ENCODE peak calls at places on chromosomes 16 and 17, in five cellular contexts. P is A549, L is RWPE1, U is K562, Q is foreskin fibroblast. N is an unnamed sample.
A peak's percentile ranks its signal among the peaks of the same experiment; 100 is the strongest.

GRCh38 chr17:49946964-49947584 is 21.9 kb upstream of the DLX4 start:
- DNase-seq in L (no peak), Q (no peak), U (no peak), P (no peak), N (no peak)

GRCh38 chr16:46947900-46948547 is 25.4 kb downstream of the DNAJA2 start:
- DNase-seq in U (peak; percentile 45), Q (peak; percentile 32), P (peak; percentile 38), L (peak; percentile 52), N (no peak)

GRCh38 chr17:31722251-31723056 is 136.6 kb downstream of the COPRS start:
- DNase-seq in Q (no peak), U (no peak), L (no peak), P (no peak), N (no peak)

GRCh38 chr16:88649195-88649923 is 1.5 kb downstream of the CYBA start:
- DNase-seq in P (no peak), L (no peak), U (no peak), Q (no peak), N (no peak)

GRCh38 chr16:11171757-11172299 is 84.2 kb downstream of the SOCS1 start:
- DNase-seq in U (no peak), L (no peak), Q (no peak), P (no peak), N (no peak)

GRCh38 chr16:80511824-80512223 is 29.0 kb upstream of the DYNLRB2 start:
- DNase-seq in U (no peak), L (no peak), Q (no peak), P (no peak), N (no peak)

GRCh38 chr17:76811028-76811427 is 57.2 kb upstream of the MGAT5B start:
- DNase-seq in Q (no peak), U (no peak), L (no peak), P (no peak), N (no peak)

GRCh38 chr17:4033751-4034251 is 69.6 kb upstream of the ATP2A3 start:
- DNase-seq in P (no peak), Q (no peak), L (no peak), U (no peak), N (no peak)

GRCh38 chr17:80644588-80644987 is 100.0 kb downstream of the RPTOR start:
- DNase-seq in P (no peak), U (no peak), Q (no peak), L (no peak), N (no peak)

GRCh38 chr16:67677712-67678111 is 11.1 kb downstream of the C16orf86 start:
- DNase-seq in L (no peak), P (no peak), U (no peak), Q (no peak), N (no peak)

GRCh38 chr17:41308918-41309359 is at the start of gene KRTAP16-1:
- DNase-seq in Q (no peak), P (no peak), U (no peak), L (no peak), N (no peak)

GRCh38 chr16:87132361-87133014 is 184.7 kb downstream of the C16orf95 start:
- DNase-seq in U (no peak), L (peak; percentile 26), P (no peak), Q (peak; percentile 80), N (no peak)

GRCh38 chr16:77871932-77872331 is 83.6 kb downstream of the VAT1L start:
- DNase-seq in P (no peak), Q (no peak), U (no peak), L (no peak), N (no peak)

GRCh38 chr16:21702259-21702658 is 38.5 kb downstream of the OTOA start:
- DNase-seq in L (no peak), Q (no peak), P (no peak), U (no peak), N (no peak)

GRCh38 chr17:69473801-69474170 is 59.3 kb downstream of the MAP2K6 start:
- DNase-seq in P (no peak), Q (peak; percentile 21), U (no peak), L (no peak), N (no peak)

GRCh38 chr17:81924557-81925532 is 2.7 kb downstream of the MAFG start:
- DNase-seq in P (no peak), Q (no peak), L (no peak), U (peak; percentile 22), N (no peak)

GRCh38 chr16:660459-661183 is 7.3 kb upstream of the RHOT2 start:
- DNase-seq in Q (peak; percentile 75), U (peak; percentile 97), L (peak; percentile 87), P (peak; percentile 70), N (no peak)

GRCh38 chr17:27475070-27475673 is 18.9 kb downstream of the KSR1 start:
- DNase-seq in P (no peak), L (no peak), Q (no peak), U (no peak), N (no peak)

GRCh38 chr17:1959871-1960569 is 65.1 kb downstream of the RTN4RL1 start:
- DNase-seq in P (no peak), Q (peak; percentile 33), L (no peak), U (no peak), N (no peak)

GRCh38 chr17:16120937-16121336 is 94.4 kb downstream of the NCOR1 start:
- DNase-seq in Q (no peak), L (no peak), U (no peak), P (no peak), N (no peak)

GRCh38 chr16:11662582-11662981 is 5.7 kb upstream of the SNN start:
- DNase-seq in P (no peak), L (no peak), U (no peak), Q (no peak), N (no peak)

GRCh38 chr17:82018152-82019041 is 4.3 kb downstream of the CENPX start:
- DNase-seq in P (no peak), L (no peak), U (no peak), Q (no peak), N (no peak)

GRCh38 chr16:15970202-15970601 is 20.8 kb downstream of the ABCC1 start:
- DNase-seq in L (no peak), P (no peak), Q (no peak), U (peak; percentile 59), N (no peak)

GRCh38 chr17:69314246-69315030 is 12.5 kb downstream of the ABCA5 start:
- DNase-seq in P (no peak), Q (no peak), U (no peak), L (no peak), N (no peak)

GRCh38 chr17:50892101-50892776 is 26.1 kb upstream of the TOB1 start:
- DNase-seq in Q (no peak), L (no peak), P (no peak), U (no peak), N (no peak)

GRCh38 chr17:75105269-75106080 is 4.3 kb upstream of the ARMC7 start:
- DNase-seq in P (peak; percentile 90), Q (peak; percentile 37), L (peak; percentile 58), U (peak; percentile 66), N (no peak)

GRCh38 chr17:48149174-48150106 is 41.9 kb downstream of the SNX11 start:
- DNase-seq in U (peak; percentile 65), Q (no peak), L (no peak), P (no peak), N (no peak)

GRCh38 chr16:63005356-63005755 is 969.1 kb upstream of the CDH8 start:
- DNase-seq in U (no peak), Q (no peak), P (no peak), L (no peak), N (no peak)

GRCh38 chr17:12288007-12288406 is 267.3 kb downstream of the MAP2K4 start:
- DNase-seq in L (no peak), U (no peak), P (no peak), Q (no peak), N (no peak)

GRCh38 chr17:78674595-78675315 is 97.6 kb upstream of the DNAH17 start:
- DNase-seq in P (no peak), L (no peak), Q (no peak), U (peak; percentile 38), N (no peak)

DNA sequence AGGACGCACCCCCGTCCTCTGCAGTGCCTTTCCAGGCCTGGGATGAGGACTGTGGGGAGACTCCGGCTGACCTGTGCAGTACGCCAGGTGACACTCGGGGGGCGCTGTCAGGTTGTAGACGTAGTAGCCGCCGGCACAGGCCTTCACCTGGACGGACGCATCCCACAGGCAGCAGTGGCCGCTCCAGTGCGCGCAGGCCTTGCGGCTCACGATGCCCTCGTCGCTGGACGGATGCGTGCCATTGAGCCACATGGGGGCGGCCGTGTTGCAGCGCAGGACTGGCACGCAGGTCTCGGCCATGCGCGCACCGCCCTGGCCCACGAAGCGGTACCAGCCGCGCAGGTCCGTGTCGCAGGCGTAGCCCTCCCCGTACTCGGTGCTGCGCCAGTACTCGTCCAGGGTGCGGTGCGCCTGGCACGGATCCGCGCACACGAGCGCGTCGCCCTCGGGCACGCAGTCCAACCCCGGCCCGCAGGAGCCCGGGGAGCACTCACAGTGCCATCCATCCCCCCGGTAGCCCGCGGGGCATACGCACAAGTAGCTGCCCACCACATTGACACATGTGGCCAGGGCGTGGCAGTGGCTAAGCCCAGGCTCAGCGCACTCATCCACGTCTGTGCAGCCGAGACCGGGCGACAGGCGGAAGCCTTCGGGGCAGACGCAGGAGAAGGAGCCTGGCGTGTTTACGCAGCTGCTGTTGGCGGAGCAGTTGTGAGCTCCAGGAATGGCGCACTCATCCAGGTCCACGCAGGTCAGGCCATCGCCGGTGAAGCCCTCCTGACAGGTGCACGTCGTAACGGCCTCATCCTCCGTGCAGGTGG is 3.9 kb downstream of the UMOD start:
- DNase-seq in L (no peak), Q (no peak), P (no peak), U (no peak), N (no peak)
- TF ChIP-seq CTCF in L (no peak), Q (no peak), P (no peak), U (no peak), N (peak; percentile 27)

DNA sequence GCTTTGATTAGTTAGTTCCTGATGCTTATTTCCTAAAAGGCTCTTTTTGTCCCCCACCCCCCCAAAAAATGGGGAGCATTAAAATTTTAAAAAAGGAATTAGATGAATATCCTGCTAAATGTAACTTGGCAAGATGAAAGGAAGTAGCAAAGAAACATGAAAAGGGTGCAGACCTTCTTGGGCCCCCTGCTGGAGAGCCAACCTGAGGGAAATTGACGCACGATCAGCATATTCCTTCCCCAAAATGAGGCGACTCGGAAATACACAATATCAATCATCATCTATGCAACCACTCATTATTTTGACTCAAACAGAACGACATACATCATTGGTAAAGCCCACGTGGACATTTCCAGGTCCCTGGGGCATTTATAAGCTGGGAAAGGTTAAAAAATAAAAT is 59.7 kb downstream of the GRIN2A start:
- DNase-seq in P (peak; percentile 10), U (peak; percentile 20), L (peak; percentile 12), Q (no peak), N (no peak)
- TF ChIP-seq CTCF in P (peak; percentile 28), U (peak; percentile 42), L (no peak), Q (peak; percentile 28), N (peak; percentile 44)

GRCh38 chr17:63171428-63172205 is 205.6 kb downstream of the TANC2 start:
- DNase-seq in Q (no peak), L (no peak), P (no peak), U (no peak), N (no peak)

GRCh38 chr17:63178530-63178929 is 212.5 kb downstream of the TANC2 start:
- DNase-seq in Q (no peak), U (no peak), P (no peak), L (no peak), N (no peak)

GRCh38 chr17:63173903-63174302 is 207.9 kb downstream of the TANC2 start:
- DNase-seq in Q (no peak), L (no peak), U (no peak), P (no peak), N (no peak)

GRCh38 chr17:63170795-63171194 is 204.8 kb downstream of the TANC2 start:
- DNase-seq in U (no peak), Q (no peak), P (no peak), L (no peak), N (no peak)

GRCh38 chr17:63173450-63173849 is 207.4 kb downstream of the TANC2 start:
- DNase-seq in L (no peak), P (no peak), U (no peak), Q (no peak), N (no peak)
- TF ChIP-seq CTCF in L (no peak), P (no peak), U (no peak), Q (no peak), N (no peak)

GRCh38 chr16:1766231-1766630 is 5.1 kb downstream of the NME3 start:
- DNase-seq in L (no peak), U (no peak), P (no peak), Q (no peak), N (no peak)
- TF ChIP-seq CTCF in L (no peak), U (no peak), P (no peak), Q (no peak), N (no peak)